ENCODE peak calls at places on chromosome 10, in eight cellular contexts. I is adrenal gland, L is iPS DF 6.9, O is H1, Q is mucosa of descending colon, Y is heart left ventricle, N is cardiac muscle cell, T is ascending aorta. D is an unnamed sample.

GRCh38 chr10:72593963-72594362 is 31.9 kb downstream of the MICU1 start:
- DNase-seq in I (no peak), L (no peak), O (no peak), Q (no peak), Y (no peak), N (no peak), T (no peak), D (no peak)

GRCh38 chr10:5413012-5413938 is 918 bp downstream of the NET1 start:
- DNase-seq in I (no peak), L (no peak), O (peak; percentile 48), Q (no peak), Y (no peak), N (peak; percentile 47), T (no peak), D (peak; percentile 66)

GRCh38 chr10:4847580-4848020 is 21.6 kb downstream of the AKR1E2 start:
- DNase-seq in I (no peak), L (no peak), O (no peak), Q (no peak), Y (no peak), N (no peak), T (no peak), D (no peak)

GRCh38 chr10:29026065-29026797 is 262.6 kb upstream of the LYZL1 start:
- DNase-seq in I (no peak), L (peak; percentile 45), O (peak; percentile 58), Q (no peak), Y (no peak), N (peak; percentile 17), T (no peak), D (peak; percentile 89)

GRCh38 chr10:80477813-80478212 is 23.7 kb downstream of the TSPAN14 start:
- DNase-seq in I (no peak), L (no peak), O (no peak), Q (no peak), Y (no peak), N (no peak), T (no peak), D (no peak)

GRCh38 chr10:71187600-71187999 is 24.8 kb upstream of the UNC5B start:
- DNase-seq in I (peak; percentile 62), L (no peak), O (no peak), Q (no peak), Y (peak; percentile 55), N (no peak), T (no peak), D (no peak)

GRCh38 chr10:130080461-130080814 is 30.2 kb downstream of the C10orf143 start:
- DNase-seq in I (no peak), L (no peak), O (no peak), Q (no peak), Y (no peak), N (no peak), T (no peak), D (no peak)

GRCh38 chr10:114547466-114547865 is 110.6 kb downstream of the ABLIM1 start:
- DNase-seq in I (no peak), L (no peak), O (no peak), Q (no peak), Y (no peak), N (no peak), T (no peak), D (no peak)

GRCh38 chr10:78438094-78438906 is 404.6 kb downstream of the RPS24 start:
- DNase-seq in I (no peak), L (no peak), O (no peak), Q (no peak), Y (no peak), N (no peak), T (no peak), D (peak; percentile 63)

DNA sequence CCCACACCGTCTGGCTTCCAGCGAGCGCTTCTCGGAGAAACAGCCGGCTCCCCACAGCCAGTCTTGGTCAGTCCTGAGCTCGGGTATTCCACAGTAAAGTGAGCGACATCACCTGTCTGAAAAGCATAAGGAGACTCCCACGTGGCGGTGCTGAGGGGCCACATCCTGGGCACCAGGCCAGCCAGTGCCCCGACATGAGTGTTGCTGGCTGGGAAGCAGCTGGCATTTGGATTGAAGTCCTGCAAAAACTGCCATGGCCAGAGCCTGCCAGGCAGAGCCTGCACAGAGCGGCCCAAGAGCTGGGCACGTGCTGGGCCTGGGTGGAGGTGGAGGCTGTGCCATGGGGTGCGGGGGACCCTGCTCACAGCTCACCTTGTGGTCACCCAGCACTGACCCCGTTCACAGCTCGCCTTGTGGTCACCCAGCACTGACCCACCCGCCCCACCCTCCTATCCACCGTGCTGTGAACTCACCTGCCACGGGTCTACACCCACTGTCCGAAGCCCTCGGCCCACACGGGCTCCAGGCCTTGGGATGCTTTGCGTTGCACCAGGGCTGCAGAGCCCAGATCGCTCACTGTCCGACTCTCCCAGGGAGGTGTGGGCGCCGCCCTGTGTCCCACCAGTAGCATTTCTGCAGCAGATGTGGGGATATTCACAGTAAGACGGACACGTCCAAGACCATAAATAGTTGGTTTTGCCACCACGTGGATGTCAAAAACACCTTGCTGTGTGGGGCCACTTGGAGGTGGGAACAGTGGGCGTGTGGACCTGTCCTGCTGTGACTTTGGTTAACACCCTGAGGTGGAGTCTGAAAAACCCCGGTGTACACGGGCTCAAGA is 48.8 kb downstream of the PITRM1 start:
- DNase-seq in I (no peak), L (no peak), O (no peak), Q (no peak), Y (peak; percentile 67), N (no peak), T (no peak), D (no peak)
- H3K36me3 ChIP-seq in I (no peaks in the 10 kb centered on the region), L (peaks cover 43% of the 10 kb centered on the region), O (peaks cover 55% of the 10 kb centered on the region), Q (no peaks in the 10 kb centered on the region), Y (no peaks in the 10 kb centered on the region), N (peaks cover 61% of the 10 kb centered on the region), T (peaks cover 27% of the 10 kb centered on the region), D (peaks cover 4% of the 10 kb centered on the region)

GRCh38 chr10:131946880-131947279 is 34.8 kb downstream of the BNIP3 start:
- DNase-seq in I (no peak), L (no peak), O (no peak), Q (no peak), Y (no peak), N (no peak), T (no peak), D (peak; percentile 22)
- H3K36me3 ChIP-seq in I (peaks cover 66% of the 10 kb centered on the region), L (peaks cover 28% of the 10 kb centered on the region), O (peaks cover 43% of the 10 kb centered on the region), Q (peaks cover 7% of the 10 kb centered on the region), Y (peaks cover 18% of the 10 kb centered on the region), N (peaks cover 46% of the 10 kb centered on the region), T (peaks cover 27% of the 10 kb centered on the region), D (peaks cover 83% of the 10 kb centered on the region)

DNA sequence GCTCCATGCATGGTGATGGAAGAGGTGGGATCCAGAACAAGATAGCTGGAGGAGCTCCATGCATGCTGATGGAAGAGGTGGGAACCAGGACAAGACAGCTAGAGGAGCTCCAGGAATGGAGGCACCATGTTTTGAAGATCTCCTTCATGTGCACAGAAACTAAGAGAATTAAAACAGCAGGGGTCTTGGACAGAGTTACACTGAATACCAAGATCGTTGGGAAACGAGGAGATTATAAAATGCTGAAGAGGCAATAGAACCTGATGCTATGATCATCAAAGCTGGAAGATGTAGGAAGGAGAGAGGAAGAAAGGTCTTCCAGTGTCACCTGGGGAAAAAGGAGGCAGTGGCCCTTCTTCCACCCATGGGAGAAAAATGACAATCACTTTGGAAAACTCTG is 193.6 kb upstream of the PFKP start:
- DNase-seq in I (no peak), L (no peak), O (no peak), Q (no peak), Y (no peak), N (no peak), T (no peak), D (no peak)
- H3K36me3 ChIP-seq in I (no peaks in the 10 kb centered on the region), L (no peaks in the 10 kb centered on the region), O (no peaks in the 10 kb centered on the region), Q (no peaks in the 10 kb centered on the region), Y (no peaks in the 10 kb centered on the region), N (no peaks in the 10 kb centered on the region), T (no peaks in the 10 kb centered on the region), D (no peaks in the 10 kb centered on the region)

GRCh38 chr10:84198206-84198915 is 4.0 kb downstream of the CDHR1 start:
- DNase-seq in I (no peak), L (no peak), O (no peak), Q (peak; percentile 87), Y (no peak), N (no peak), T (no peak), D (no peak)
- H3K36me3 ChIP-seq in I (no peaks in the 10 kb centered on the region), L (no peaks in the 10 kb centered on the region), O (no peaks in the 10 kb centered on the region), Q (no peaks in the 10 kb centered on the region), Y (no peaks in the 10 kb centered on the region), N (no peaks in the 10 kb centered on the region), T (no peaks in the 10 kb centered on the region), D (no peaks in the 10 kb centered on the region)

DNA sequence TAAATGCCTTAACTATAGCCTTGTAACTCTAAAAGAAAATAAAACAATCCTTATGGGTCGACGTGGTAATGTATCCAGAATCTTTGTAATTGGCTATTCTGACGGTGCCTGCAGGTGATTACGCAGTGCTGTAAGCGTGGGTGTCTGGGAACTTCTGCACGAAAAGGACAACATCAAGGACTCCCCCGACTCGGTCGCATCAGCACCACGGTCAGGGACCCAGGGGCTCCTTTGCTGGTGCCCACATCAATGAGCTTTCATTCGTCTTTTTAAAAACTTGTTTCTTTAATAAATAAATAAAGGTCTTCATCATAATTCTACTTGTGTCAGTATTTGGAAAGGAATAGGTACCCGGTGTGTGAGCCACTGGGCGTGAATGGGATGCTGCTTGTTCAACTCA is 13.2 kb downstream of the MKI67 start:
- DNase-seq in I (no peak), L (no peak), O (no peak), Q (no peak), Y (no peak), N (peak; percentile 39), T (no peak), D (no peak)
- H3K36me3 ChIP-seq in I (no peaks in the 10 kb centered on the region), L (peaks cover 52% of the 10 kb centered on the region), O (peaks cover 86% of the 10 kb centered on the region), Q (no peaks in the 10 kb centered on the region), Y (no peaks in the 10 kb centered on the region), N (peaks cover 33% of the 10 kb centered on the region), T (no peaks in the 10 kb centered on the region), D (peaks cover 93% of the 10 kb centered on the region)

D was measured in endodermal cell.